ENCODE peak calls at places on chromosomes 3 and 15, in six cellular contexts. P is neural progenitor cell; V is body of pancreas; D is CD4-positive, alpha-beta T cell; O is AG04450; E is cardiac fibroblast. R is an unnamed sample.

GRCh38 chr3:53324011-53324544 is 23.3 kb downstream of the DCP1A start:
- DNase-seq in P (no peak), V (no peak), D (no peak), O (no peak), E (peak; percentile 19), R (no peak)

GRCh38 chr3:40178012-40178594 is 131.4 kb upstream of the EIF1B start:
- DNase-seq in P (no peak), V (no peak), D (no peak), O (no peak), E (no peak), R (no peak)

GRCh38 chr3:48466386-48467109 is 20.0 kb downstream of the ATRIP start:
- DNase-seq in P (no peak), V (peak; percentile 69), D (no peak), O (no peak), E (no peak), R (no peak)

GRCh38 chr15:40472171-40472727 is 1.5 kb downstream of the CHST14 start:
- DNase-seq in P (no peak), V (no peak), D (no peak), O (no peak), E (no peak), R (no peak)

GRCh38 chr15:78922527-78922926 is 22.3 kb downstream of the CTSH start:
- DNase-seq in P (no peak), V (no peak), D (no peak), O (no peak), E (no peak), R (no peak)

GRCh38 chr3:46671541-46672348 is 21.7 kb downstream of the ALS2CL start:
- DNase-seq in P (no peak), V (peak; percentile 9), D (no peak), O (no peak), E (no peak), R (peak; percentile 1)

GRCh38 chr3:99256788-99257187 is 355.3 kb upstream of the DCBLD2 start:
- DNase-seq in P (no peak), V (no peak), D (no peak), O (no peak), E (no peak), R (no peak)

GRCh38 chr3:133437391-133438093 is 37.7 kb downstream of the BFSP2 start:
- DNase-seq in P (no peak), V (no peak), D (no peak), O (no peak), E (peak; percentile 68), R (no peak)

GRCh38 chr15:81914734-81915234 is 131.0 kb downstream of the MEX3B start:
- DNase-seq in P (no peak), V (peak; percentile 13), D (no peak), O (no peak), E (peak; percentile 11), R (no peak)

GRCh38 chr15:98649621-98649995 is 1.3 kb downstream of the IGF1R start:
- DNase-seq in P (peak; percentile 58), V (peak; percentile 55), D (peak; percentile 31), O (no peak), E (peak; percentile 38), R (no peak)

GRCh38 chr15:25946241-25946786 is 83.2 kb upstream of the ATP10A start:
- DNase-seq in P (peak; percentile 25), V (no peak), D (no peak), O (no peak), E (no peak), R (no peak)

GRCh38 chr3:180789774-180790173 is 110.5 kb upstream of the CCDC39 start:
- DNase-seq in P (no peak), V (no peak), D (no peak), O (no peak), E (no peak), R (no peak)

GRCh38 chr3:176739169-176739568 is 458.1 kb downstream of the TBL1XR1 start:
- DNase-seq in P (no peak), V (no peak), D (no peak), O (no peak), E (no peak), R (no peak)

GRCh38 chr3:108305484-108306172 is 9.3 kb downstream of the HHLA2 start:
- DNase-seq in P (no peak), V (peak; percentile 83), D (no peak), O (no peak), E (no peak), R (no peak)

DNA sequence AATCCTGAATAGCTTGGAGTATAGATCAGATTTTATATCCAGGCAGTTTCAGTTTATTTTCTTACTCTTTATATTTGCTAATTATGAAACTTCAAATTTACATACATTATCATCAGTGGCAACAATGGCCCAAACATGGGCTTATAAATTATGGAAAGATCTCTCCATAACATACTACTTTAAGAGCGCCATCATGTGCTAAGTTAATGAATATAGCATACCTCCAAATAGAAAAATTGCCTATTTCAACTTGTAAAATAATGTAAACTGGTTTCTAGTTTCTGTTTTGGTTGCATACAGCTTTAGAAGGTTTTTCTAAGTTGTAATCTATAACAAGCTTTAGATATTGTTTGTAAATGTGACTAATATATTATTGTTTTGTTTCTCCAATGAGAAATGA is 531.3 kb upstream of the UBE2E2 start:
- DNase-seq in P (no peak), V (no peak), D (no peak), O (no peak), E (no peak), R (no peak)
- TF ChIP-seq CTCF in P (no peak), V (no peak), D (no peak), O (no peak), E (no peak), R (peak; percentile 8)

GRCh38 chr3:38001456-38002081 is 11.0 kb downstream of the VILL start:
- DNase-seq in P (peak; percentile 36), V (peak; percentile 38), D (no peak), O (no peak), E (no peak), R (no peak)
- TF ChIP-seq CTCF in P (peak; percentile 37), V (no peak), D (no peak), O (peak; percentile 9), E (no peak), R (peak; percentile 1)

DNA sequence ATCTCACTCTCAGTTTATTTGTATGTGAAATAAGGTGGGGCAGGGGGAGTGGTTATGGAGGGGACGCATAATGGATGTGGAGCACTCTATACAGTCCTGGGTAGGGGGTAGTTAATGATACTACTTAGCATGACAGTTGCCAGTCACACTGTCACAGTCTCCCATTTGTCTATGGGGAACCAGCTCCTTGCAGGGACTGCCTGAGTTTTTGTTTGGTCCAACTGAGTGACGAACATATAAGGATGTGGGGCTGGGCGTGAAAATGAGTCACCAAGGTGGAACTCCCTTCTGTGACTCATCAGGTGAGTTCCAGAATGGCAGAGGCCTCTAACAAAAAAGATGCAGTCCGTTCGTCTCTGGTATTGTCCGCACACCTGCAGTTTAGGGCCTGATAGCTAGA is 235.3 kb upstream of the ST8SIA2 start:
- DNase-seq in P (no peak), V (no peak), D (no peak), O (no peak), E (no peak), R (no peak)
- TF ChIP-seq CTCF in P (no peak), V (no peak), D (no peak), O (no peak), E (no peak), R (no peak)

GRCh38 chr15:36161108-36161507 is 418.3 kb upstream of the CDIN1 start:
- DNase-seq in P (no peak), V (no peak), D (no peak), O (no peak), E (no peak), R (no peak)

GRCh38 chr15:36156855-36157521 is 422.4 kb upstream of the CDIN1 start:
- DNase-seq in P (no peak), V (no peak), D (no peak), O (no peak), E (peak; percentile 86), R (no peak)

DNA sequence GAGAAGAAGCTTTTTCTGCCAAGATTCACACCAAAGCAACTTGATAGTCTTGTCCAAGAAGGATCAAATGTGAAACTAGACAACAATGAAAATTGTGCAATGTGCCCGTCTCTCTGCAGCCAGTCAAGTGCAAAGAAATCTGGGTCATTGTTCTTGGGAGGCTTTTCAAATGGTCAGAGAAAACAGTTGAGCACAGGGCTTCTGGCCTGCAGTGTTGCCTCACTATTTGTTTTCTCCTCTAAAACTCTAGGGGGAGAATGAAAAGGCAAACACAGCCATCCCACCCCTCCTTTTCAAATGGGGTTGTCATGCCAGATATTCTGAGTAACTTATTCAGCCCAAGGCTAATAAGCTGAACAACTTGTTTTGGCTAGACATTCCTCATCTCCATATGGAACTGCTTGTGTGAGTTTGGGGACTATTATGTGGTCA is 417.6 kb upstream of the CDIN1 start:
- DNase-seq in P (peak; percentile 50), V (no peak), D (no peak), O (no peak), E (peak; percentile 91), R (no peak)
- TF ChIP-seq CTCF in P (peak; percentile 12), V (no peak), D (no peak), O (no peak), E (no peak), R (no peak)

GRCh38 chr3:51306093-51306492 is 79.0 kb upstream of the MANF start:
- DNase-seq in P (no peak), V (no peak), D (no peak), O (no peak), E (no peak), R (no peak)
- TF ChIP-seq CTCF in P (no peak), V (no peak), D (no peak), O (no peak), E (no peak), R (no peak)

GRCh38 chr3:94032187-94032586 is 3.8 kb upstream of the STX19 start:
- DNase-seq in P (no peak), V (no peak), D (no peak), O (peak; percentile 1), E (peak; percentile 33), R (no peak)

DNA sequence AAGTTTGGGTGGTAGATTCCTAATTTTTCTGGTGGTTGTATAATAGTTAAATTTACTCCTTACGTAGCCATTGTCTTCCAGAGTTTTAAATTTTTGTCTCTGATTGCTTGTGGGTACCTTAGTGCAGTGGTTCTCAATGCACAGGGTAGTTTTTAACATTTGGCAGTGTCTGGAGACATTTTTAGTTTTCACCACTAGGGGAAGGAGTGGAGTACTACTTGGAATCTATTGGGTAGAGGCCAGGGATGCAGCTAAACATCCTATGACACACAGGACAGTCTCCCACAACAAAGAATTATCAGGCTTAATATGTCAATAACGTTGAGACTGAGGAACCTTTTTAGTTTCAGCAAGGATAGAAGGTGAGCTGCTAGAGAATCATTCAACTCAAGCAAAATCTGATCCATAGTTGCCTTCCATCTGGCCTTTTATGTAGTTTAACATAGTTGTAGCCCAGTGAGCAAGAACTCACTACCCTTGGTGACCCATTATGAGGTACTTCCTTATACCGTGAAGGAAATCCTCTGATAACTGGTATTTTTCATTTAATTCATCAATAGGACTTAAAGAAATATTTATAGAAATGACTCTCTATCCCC is 8.6 kb upstream of the STX19 start:
- DNase-seq in P (peak; percentile 41), V (no peak), D (no peak), O (peak; percentile 4), E (peak; percentile 49), R (no peak)
- TF ChIP-seq CTCF in P (peak; percentile 61), V (no peak), D (peak; percentile 40), O (peak; percentile 63), E (peak; percentile 73), R (peak; percentile 30)

R was measured in D721Med.